ENCODE peak calls at places on chromosome 5, in six cellular contexts. C, E, T, B, M and P are unnamed samples.

GRCh38 chr5:108266235-108266634 is 115.7 kb downstream of the FBXL17 start:
- DNase-seq in C (no peak), E (no peak), T (no peak), B (no peak), M (no peak), P (no peak)

GRCh38 chr5:154197801-154198461 is 7.4 kb downstream of the GALNT10 start:
- DNase-seq in C (no peak), E (peak), T (no peak), B (no peak), M (no peak), P (peak)

GRCh38 chr5:179696605-179697004 is 2.2 kb upstream of the CANX start:
- DNase-seq in C (no peak), E (no peak), T (no peak), B (no peak), M (no peak), P (no peak)

GRCh38 chr5:179766726-179767455 is 26.9 kb upstream of the LTC4S start:
- DNase-seq in C (no peak), E (no peak), T (no peak), B (no peak), M (no peak), P (no peak)

GRCh38 chr5:130514984-130515690 is 610.9 kb downstream of the CHSY3 start:
- DNase-seq in C (no peak), E (no peak), T (no peak), B (no peak), M (no peak), P (no peak)

GRCh38 chr5:68252678-68253520 is 37.3 kb downstream of the PIK3R1 start:
- DNase-seq in C (no peak), E (peak), T (peak), B (no peak), M (peak), P (no peak)

GRCh38 chr5:142748568-142749249 is 21.5 kb upstream of the ARHGAP26 start:
- DNase-seq in C (no peak), E (peak), T (no peak), B (no peak), M (peak), P (peak)

GRCh38 chr5:164748861-164749260 is 1243.4 kb downstream of the MAT2B start:
- DNase-seq in C (no peak), E (no peak), T (no peak), B (no peak), M (no peak), P (no peak)

GRCh38 chr5:50667079-50667652 is 729 bp downstream of the PARP8 start:
- DNase-seq in C (no peak), E (no peak), T (peak), B (peak), M (peak), P (peak)

GRCh38 chr5:117803533-117803932 is 1184.8 kb downstream of the DTWD2 start:
- DNase-seq in C (no peak), E (no peak), T (no peak), B (no peak), M (no peak), P (no peak)

GRCh38 chr5:135393691-135394090 is 5.3 kb downstream of the MACROH2A1 start:
- DNase-seq in C (no peak), E (no peak), T (no peak), B (no peak), M (no peak), P (no peak)

GRCh38 chr5:59728356-59728755 is 165.2 kb downstream of the PDE4D start:
- DNase-seq in C (no peak), E (no peak), T (no peak), B (no peak), M (no peak), P (no peak)

GRCh38 chr5:73496984-73497457 is 1.2 kb upstream of the BTF3 start:
- DNase-seq in C (no peak), E (no peak), T (no peak), B (no peak), M (no peak), P (no peak)

GRCh38 chr5:50722223-50722622 is 55.8 kb downstream of the PARP8 start:
- DNase-seq in C (no peak), E (no peak), T (no peak), B (no peak), M (no peak), P (no peak)

GRCh38 chr5:65459995-65460394 is 21.7 kb downstream of the ADAMTS6 start:
- DNase-seq in C (no peak), E (no peak), T (no peak), B (no peak), M (no peak), P (no peak)

GRCh38 chr5:35924122-35924949 is 14.1 kb downstream of the CAPSL start:
- DNase-seq in C (no peak), E (no peak), T (no peak), B (no peak), M (no peak), P (no peak)

GRCh38 chr5:55096186-55096585 is 6.3 kb upstream of the GZMA start:
- DNase-seq in C (no peak), E (peak), T (no peak), B (no peak), M (no peak), P (no peak)

GRCh38 chr5:9054821-9055589 is 490.9 kb downstream of the SEMA5A start:
- DNase-seq in C (no peak), E (no peak), T (no peak), B (no peak), M (no peak), P (no peak)

GRCh38 chr5:149198148-149198547 is 56.9 kb downstream of the ABLIM3 start:
- DNase-seq in C (no peak), E (no peak), T (no peak), B (no peak), M (no peak), P (no peak)

GRCh38 chr5:178119915-178120660 is 6.8 kb downstream of the N4BP3 start:
- DNase-seq in C (no peak), E (no peak), T (no peak), B (no peak), M (no peak), P (no peak)

GRCh38 chr5:58450811-58451629 is 8.9 kb downstream of the PLK2 start:
- DNase-seq in C (no peak), E (no peak), T (no peak), B (no peak), M (no peak), P (no peak)

GRCh38 chr5:37892571-37892970 is 52.7 kb upstream of the GDNF start:
- DNase-seq in C (no peak), E (no peak), T (no peak), B (no peak), M (no peak), P (no peak)

GRCh38 chr5:13029211-13029610 is 915.3 kb downstream of the DNAH5 start:
- DNase-seq in C (no peak), E (no peak), T (no peak), B (no peak), M (no peak), P (no peak)
- H3K27ac ChIP-seq in C (no peak), E (no peak), T (no peak), B (no peak), M (no peak), P (no peak)

DNA sequence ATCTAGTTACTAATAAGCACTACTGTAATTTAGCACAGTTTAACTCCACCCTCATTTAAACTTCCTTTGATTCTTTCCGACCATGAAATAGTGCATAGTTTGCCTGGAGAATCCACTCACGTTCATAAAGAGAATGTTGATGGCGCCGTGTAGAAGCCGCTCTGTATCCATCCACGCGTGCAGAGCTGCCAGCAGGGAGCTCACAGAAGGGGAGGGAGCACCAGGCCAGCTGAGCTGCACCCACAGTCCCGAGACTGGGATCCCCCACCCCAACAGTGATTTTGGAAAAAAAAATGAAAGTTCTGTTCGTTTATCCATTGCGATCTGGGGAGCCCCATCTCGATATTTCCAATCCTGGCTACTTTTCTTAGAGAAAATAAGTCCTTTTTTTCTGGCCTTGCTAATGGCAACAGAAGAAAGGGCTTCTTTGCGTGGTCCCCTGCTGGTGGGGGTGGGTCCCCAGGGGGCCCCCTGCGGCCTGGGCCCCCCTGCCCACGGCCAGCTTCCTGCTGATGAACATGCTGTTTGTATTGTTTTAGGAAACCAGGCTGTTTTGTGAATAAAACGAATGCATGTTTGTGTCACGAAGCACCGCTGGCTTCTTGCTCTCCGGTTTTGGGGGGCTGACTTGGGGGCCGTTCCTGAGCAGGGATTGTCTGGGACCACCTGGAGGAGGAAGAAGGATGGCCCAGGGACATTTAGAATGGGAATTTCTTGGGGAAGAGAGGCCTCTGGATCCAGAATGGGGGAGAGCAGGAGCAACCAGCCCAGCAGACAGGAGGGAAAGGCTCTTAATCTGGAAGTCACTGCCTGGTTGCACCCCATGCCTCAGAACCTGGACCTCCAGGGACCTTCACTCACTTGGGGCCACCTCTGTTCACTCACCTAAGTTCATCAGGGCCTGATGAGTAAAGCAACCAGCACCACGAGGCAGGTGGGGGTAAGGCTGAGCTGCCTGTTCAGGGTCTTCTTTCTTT is 35.4 kb downstream of the CXXC5 start:
- DNase-seq in C (no peak), E (no peak), T (no peak), B (no peak), M (no peak), P (no peak)
- H3K27ac ChIP-seq in C (no peak), E (no peak), T (no peak), B (peak), M (no peak), P (no peak)

DNA sequence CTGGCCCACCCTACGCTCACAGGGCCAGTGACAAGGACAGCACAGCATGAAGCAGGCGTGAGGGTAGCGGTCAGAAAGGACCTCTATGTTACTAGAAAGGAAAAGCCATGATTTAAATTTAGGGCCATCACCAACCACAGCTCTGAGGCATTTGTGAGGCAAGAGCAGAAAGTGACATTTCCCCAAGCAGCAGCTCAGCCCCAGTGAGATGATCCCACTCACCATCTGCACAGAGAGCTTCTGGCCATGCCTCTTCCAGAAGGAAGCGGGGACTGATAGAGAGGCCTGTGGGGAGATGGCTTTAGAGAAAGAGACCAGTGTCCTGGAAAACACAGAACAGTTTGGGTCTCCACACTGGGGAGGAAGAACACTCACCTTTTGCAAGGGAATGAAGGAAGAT is 413.9 kb downstream of the SPOCK1 start:
- DNase-seq in C (no peak), E (no peak), T (no peak), B (no peak), M (no peak), P (no peak)
- H3K27ac ChIP-seq in C (no peak), E (no peak), T (no peak), B (no peak), M (no peak), P (no peak)

DNA sequence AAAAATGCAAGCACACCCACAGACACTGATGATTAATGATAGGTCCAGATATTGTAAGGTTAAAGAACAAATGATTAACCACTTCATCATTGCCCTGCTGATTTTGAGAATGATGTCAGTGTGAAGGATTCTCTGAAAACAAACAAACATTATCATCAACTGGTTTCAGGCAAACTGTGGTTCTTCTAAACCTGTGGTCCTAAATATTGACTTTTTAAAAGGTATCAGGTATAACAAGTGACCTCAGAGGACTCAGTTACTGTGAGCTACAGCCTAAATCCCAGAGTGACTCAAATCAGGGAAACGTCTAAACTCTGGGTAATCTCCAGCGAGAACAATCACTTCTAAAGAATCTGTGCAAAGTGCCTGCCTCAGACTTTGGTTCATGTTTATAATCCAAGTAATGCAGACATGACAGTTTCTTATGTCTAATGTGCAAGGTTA is 172.3 kb upstream of the CDH6 start:
- DNase-seq in C (no peak), E (no peak), T (no peak), B (no peak), M (no peak), P (no peak)
- H3K27ac ChIP-seq in C (no peak), E (no peak), T (no peak), B (no peak), M (no peak), P (no peak)

GRCh38 chr5:132417010-132417439 is 47.5 kb downstream of the SLC22A5 start:
- DNase-seq in C (no peak), E (no peak), T (no peak), B (no peak), M (no peak), P (no peak)
- H3K27ac ChIP-seq in C (peak), E (no peak), T (no peak), B (peak), M (no peak), P (peak)